ENCODE peak calls at places on chromosome 4, in four cellular contexts. One of them, this sample, is unnamed.
A peak's percentile ranks its signal among the peaks of the same experiment; 100 is the strongest.

GRCh38 chr4:123452585-123452984 is 56.0 kb downstream of the SPRY1 start:
- DNase-seq in mammary epithelial cell: peak; percentile 91
- DNase-seq in cardiac muscle cell: no peak
- DNase-seq in PC-9: peak; percentile 63
- DNase-seq in this sample: peak; percentile 90

GRCh38 chr4:142846105-142846728 is at the start of gene INPP4B:
- DNase-seq in mammary epithelial cell: peak; percentile 63
- DNase-seq in cardiac muscle cell: peak; percentile 83
- DNase-seq in PC-9: peak; percentile 46
- DNase-seq in this sample: peak; percentile 46

GRCh38 chr4:185218312-185218711 is 8.9 kb downstream of the SNX25 start:
- DNase-seq in mammary epithelial cell: no peak
- DNase-seq in PC-9: no peak
- DNase-seq in cardiac muscle cell: no peak
- DNase-seq in this sample: no peak

GRCh38 chr4:98527528-98527927 is 130.9 kb downstream of the TSPAN5 start:
- DNase-seq in PC-9: no peak
- DNase-seq in mammary epithelial cell: no peak
- DNase-seq in cardiac muscle cell: peak; percentile 62
- DNase-seq in this sample: no peak

GRCh38 chr4:16289872-16290554 is 63.7 kb upstream of the TAPT1 start:
- DNase-seq in cardiac muscle cell: peak; percentile 44
- DNase-seq in PC-9: no peak
- DNase-seq in mammary epithelial cell: no peak
- DNase-seq in this sample: no peak

GRCh38 chr4:98688416-98689290 is 30.2 kb upstream of the TSPAN5 start:
- DNase-seq in mammary epithelial cell: peak; percentile 18
- DNase-seq in cardiac muscle cell: no peak
- DNase-seq in PC-9: peak; percentile 82
- DNase-seq in this sample: peak; percentile 21

GRCh38 chr4:185004562-185005208 is 13.6 kb upstream of the HELT start:
- DNase-seq in PC-9: no peak
- DNase-seq in cardiac muscle cell: peak; percentile 45
- DNase-seq in mammary epithelial cell: no peak
- DNase-seq in this sample: no peak

GRCh38 chr4:123352240-123352945 is 44.2 kb upstream of the SPRY1 start:
- DNase-seq in mammary epithelial cell: peak; percentile 91
- DNase-seq in cardiac muscle cell: no peak
- DNase-seq in PC-9: no peak
- DNase-seq in this sample: peak; percentile 85

GRCh38 chr4:139299536-139299935 is 1.8 kb upstream of the NAA15 start:
- DNase-seq in cardiac muscle cell: no peak
- DNase-seq in PC-9: peak; percentile 35
- DNase-seq in mammary epithelial cell: peak; percentile 53
- DNase-seq in this sample: no peak

GRCh38 chr4:122827899-122828601 is 1.4 kb downstream of the FGF2 start:
- DNase-seq in mammary epithelial cell: peak; percentile 68
- DNase-seq in PC-9: no peak
- DNase-seq in cardiac muscle cell: peak; percentile 19
- DNase-seq in this sample: peak; percentile 36

GRCh38 chr4:121278811-121279368 is 101.9 kb downstream of the QRFPR start:
- DNase-seq in cardiac muscle cell: no peak
- DNase-seq in mammary epithelial cell: peak; percentile 8
- DNase-seq in PC-9: no peak
- DNase-seq in this sample: no peak

GRCh38 chr4:116516711-116517110 is 568.7 kb downstream of the TRAM1L1 start:
- DNase-seq in mammary epithelial cell: no peak
- DNase-seq in cardiac muscle cell: no peak
- DNase-seq in PC-9: no peak
- DNase-seq in this sample: no peak

GRCh38 chr4:40881851-40882250 is 132.1 kb downstream of the NSUN7 start:
- DNase-seq in PC-9: no peak
- DNase-seq in cardiac muscle cell: no peak
- DNase-seq in mammary epithelial cell: no peak
- DNase-seq in this sample: no peak

GRCh38 chr4:52572936-52573485 is 86.1 kb downstream of the USP46 start:
- DNase-seq in PC-9: no peak
- DNase-seq in cardiac muscle cell: no peak
- DNase-seq in mammary epithelial cell: peak; percentile 38
- DNase-seq in this sample: peak; percentile 79

GRCh38 chr4:74855879-74856278 is 61.6 kb upstream of the BTC start:
- DNase-seq in cardiac muscle cell: no peak
- DNase-seq in PC-9: peak; percentile 46
- DNase-seq in mammary epithelial cell: peak; percentile 85
- DNase-seq in this sample: no peak

GRCh38 chr4:112516076-112516385 is at the start of gene NEUROG2:
- DNase-seq in cardiac muscle cell: no peak
- DNase-seq in PC-9: no peak
- DNase-seq in mammary epithelial cell: no peak
- DNase-seq in this sample: no peak

GRCh38 chr4:104899863-104900262 is 246.8 kb upstream of the TET2 start:
- DNase-seq in mammary epithelial cell: no peak
- DNase-seq in cardiac muscle cell: no peak
- DNase-seq in PC-9: no peak
- DNase-seq in this sample: no peak

GRCh38 chr4:182578402-182578801 is 335.2 kb downstream of the TENM3 start:
- DNase-seq in mammary epithelial cell: peak; percentile 84
- DNase-seq in cardiac muscle cell: peak; percentile 83
- DNase-seq in PC-9: peak; percentile 40
- DNase-seq in this sample: peak; percentile 91

GRCh38 chr4:89486673-89487072 is 179.1 kb upstream of the GPRIN3 start:
- DNase-seq in PC-9: no peak
- DNase-seq in mammary epithelial cell: no peak
- DNase-seq in cardiac muscle cell: no peak
- DNase-seq in this sample: no peak

GRCh38 chr4:82561745-82562552 is at the start of gene TMEM150C:
- DNase-seq in PC-9: no peak
- DNase-seq in cardiac muscle cell: peak; percentile 78
- DNase-seq in mammary epithelial cell: no peak
- DNase-seq in this sample: no peak

GRCh38 chr4:129822708-129823504 is 727.0 kb downstream of the C4orf33 start:
- DNase-seq in mammary epithelial cell: no peak
- DNase-seq in cardiac muscle cell: peak; percentile 22
- DNase-seq in PC-9: peak; percentile 87
- DNase-seq in this sample: peak; percentile 86

GRCh38 chr4:32624943-32625603 is 1904.9 kb downstream of the PCDH7 start:
- DNase-seq in PC-9: no peak
- DNase-seq in mammary epithelial cell: no peak
- DNase-seq in cardiac muscle cell: no peak
- DNase-seq in this sample: peak; percentile 26

GRCh38 chr4:146158036-146158745 is 17.3 kb upstream of the LSM6 start:
- DNase-seq in cardiac muscle cell: no peak
- DNase-seq in mammary epithelial cell: no peak
- DNase-seq in PC-9: no peak
- DNase-seq in this sample: no peak

GRCh38 chr4:74402692-74403460 is 37.9 kb downstream of the EREG start:
- DNase-seq in PC-9: no peak
- DNase-seq in cardiac muscle cell: no peak
- DNase-seq in mammary epithelial cell: no peak
- DNase-seq in this sample: no peak

GRCh38 chr4:87950516-87950915 is 25.0 kb upstream of the SPP1 start:
- DNase-seq in cardiac muscle cell: no peak
- DNase-seq in PC-9: no peak
- DNase-seq in mammary epithelial cell: no peak
- DNase-seq in this sample: no peak

GRCh38 chr4:158958489-158959270 is 144.2 kb upstream of the RAPGEF2 start:
- DNase-seq in PC-9: no peak
- DNase-seq in cardiac muscle cell: no peak
- DNase-seq in mammary epithelial cell: peak; percentile 49
- DNase-seq in this sample: peak; percentile 39

GRCh38 chr4:157722146-157722545 is 450.7 kb downstream of the GASK1B start:
- DNase-seq in PC-9: no peak
- DNase-seq in cardiac muscle cell: no peak
- DNase-seq in mammary epithelial cell: peak; percentile 32
- DNase-seq in this sample: peak; percentile 44

DNA sequence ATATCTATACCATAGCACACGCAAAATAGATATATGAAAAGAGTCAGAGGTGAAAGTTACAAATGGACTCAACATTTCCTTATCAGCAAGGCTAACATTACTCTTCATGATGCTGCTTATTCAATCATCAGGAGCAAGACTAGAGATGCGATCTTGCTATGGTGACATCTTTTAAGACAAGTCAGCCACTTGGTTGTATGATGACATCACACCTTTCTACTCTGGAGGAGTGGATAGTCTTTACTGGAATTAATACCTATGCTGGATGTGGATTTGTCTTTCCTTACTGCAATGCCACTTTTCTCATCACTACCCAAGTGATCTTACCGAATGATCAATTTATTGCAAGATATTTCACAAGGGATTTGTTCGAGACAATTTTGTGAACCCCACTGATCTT is 87.0 kb upstream of the SPOCK3 start:
- DNase-seq in cardiac muscle cell: no peak
- DNase-seq in PC-9: no peak
- DNase-seq in mammary epithelial cell: no peak
- DNase-seq in this sample: no peak
- H3K27ac ChIP-seq in cardiac muscle cell: no peak overlapping the region
- H3K27ac ChIP-seq in PC-9: no peak overlapping the region
- H3K27ac ChIP-seq in mammary epithelial cell: no peak overlapping the region
- H3K27ac ChIP-seq in this sample: no peak overlapping the region

GRCh38 chr4:5710065-5710961 is 688 bp upstream of the EVC start:
- DNase-seq in mammary epithelial cell: peak; percentile 17
- DNase-seq in PC-9: no peak
- DNase-seq in cardiac muscle cell: no peak
- DNase-seq in this sample: peak; percentile 38
- H3K27ac ChIP-seq in mammary epithelial cell: peak overlapping the region; percentile 44
- H3K27ac ChIP-seq in PC-9: no peak overlapping the region
- H3K27ac ChIP-seq in cardiac muscle cell: no peak overlapping the region
- H3K27ac ChIP-seq in this sample: peak overlapping the region; percentile 96

GRCh38 chr4:24519649-24520048 is 64.7 kb downstream of the DHX15 start:
- DNase-seq in mammary epithelial cell: no peak
- DNase-seq in cardiac muscle cell: peak; percentile 50
- DNase-seq in PC-9: no peak
- DNase-seq in this sample: no peak
- H3K27ac ChIP-seq in mammary epithelial cell: no peak overlapping the region
- H3K27ac ChIP-seq in cardiac muscle cell: peak overlapping the region; percentile 83
- H3K27ac ChIP-seq in PC-9: no peak overlapping the region
- H3K27ac ChIP-seq in this sample: no peak overlapping the region

GRCh38 chr4:6752486-6752829 is 30.1 kb upstream of the KIAA0232 start:
- DNase-seq in PC-9: peak; percentile 25
- DNase-seq in cardiac muscle cell: no peak
- DNase-seq in mammary epithelial cell: no peak
- DNase-seq in this sample: no peak

GRCh38 chr4:6751611-6752485 is 30.7 kb upstream of the KIAA0232 start:
- DNase-seq in cardiac muscle cell: no peak
- DNase-seq in mammary epithelial cell: no peak
- DNase-seq in PC-9: peak; percentile 55
- DNase-seq in this sample: no peak

GRCh38 chr4:6748286-6748685 is 32.3 kb downstream of the BLOC1S4 start:
- DNase-seq in mammary epithelial cell: no peak
- DNase-seq in PC-9: no peak
- DNase-seq in cardiac muscle cell: no peak
- DNase-seq in this sample: no peak

GRCh38 chr4:6749340-6750171 is 33.0 kb upstream of the KIAA0232 start:
- DNase-seq in mammary epithelial cell: peak; percentile 56
- DNase-seq in PC-9: peak; percentile 91
- DNase-seq in cardiac muscle cell: no peak
- DNase-seq in this sample: no peak

DNA sequence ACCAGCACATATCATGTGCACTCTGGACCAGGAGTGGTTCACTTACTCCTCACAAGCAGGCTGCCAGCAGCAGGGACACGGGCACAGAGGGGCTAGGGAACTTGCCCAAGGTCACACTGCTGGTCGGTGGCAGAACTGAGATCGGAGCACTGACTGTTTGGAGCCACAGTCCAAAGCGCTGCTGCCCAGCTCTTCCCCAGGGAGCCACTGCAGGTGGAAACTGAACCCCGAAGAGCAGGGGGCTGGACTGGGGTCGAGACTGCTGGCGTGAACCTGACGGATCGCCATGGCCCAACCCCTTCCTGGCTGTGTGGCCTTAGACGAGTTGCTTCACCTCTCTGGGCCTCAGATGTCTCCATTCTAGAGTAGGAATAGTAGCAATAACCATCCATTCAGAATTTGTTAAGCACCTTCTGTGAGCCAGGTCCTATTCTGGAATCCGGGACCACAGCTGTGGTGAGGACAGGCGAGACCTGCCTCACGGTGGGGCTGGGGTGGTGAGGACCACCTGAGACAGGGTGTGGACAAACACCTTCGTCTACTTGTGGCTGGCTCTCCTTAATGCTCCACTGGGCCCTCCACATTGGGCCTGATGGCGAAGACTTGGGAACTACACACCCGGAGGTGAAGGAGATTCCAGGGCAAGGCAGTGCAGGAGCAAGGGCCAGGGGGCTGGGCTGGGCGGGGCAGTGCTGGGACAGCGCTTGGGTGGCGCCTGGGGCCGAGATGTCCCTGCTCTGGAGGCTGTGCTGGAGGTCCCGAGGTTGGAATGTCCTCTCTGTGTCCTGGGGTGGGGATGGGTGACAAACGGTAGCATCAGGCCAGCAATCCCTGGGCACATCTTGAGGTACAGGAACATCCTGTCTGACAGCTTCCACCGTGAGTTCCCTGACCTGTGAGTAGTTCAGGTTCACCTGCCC is 32.0 kb upstream of the KIAA0232 start:
- DNase-seq in mammary epithelial cell: no peak
- DNase-seq in cardiac muscle cell: no peak
- DNase-seq in PC-9: peak; percentile 80
- DNase-seq in this sample: no peak
- H3K27ac ChIP-seq in mammary epithelial cell: no peak overlapping the region
- H3K27ac ChIP-seq in cardiac muscle cell: no peak overlapping the region
- H3K27ac ChIP-seq in PC-9: peak overlapping the region; percentile 96
- H3K27ac ChIP-seq in this sample: no peak overlapping the region